ENCODE peak calls at places on chromosome 6, in seven cellular contexts. H, K, R, T, Q, E and A are unnamed samples.

GRCh38 chr6:45955597-45955996 is 60.1 kb downstream of the CLIC5 start:
- DNase-seq in H (no peak), E (no peak), T (no peak), Q (no peak), R (no peak), K (no peak), A (no peak)

GRCh38 chr6:95841560-95841959 is 174.2 kb upstream of the FUT9 start:
- DNase-seq in H (no peak), E (no peak), T (no peak), K (no peak), R (no peak), Q (no peak), A (no peak)

GRCh38 chr6:134230087-134230717 is 87.7 kb downstream of the SGK1 start:
- DNase-seq in T (peak; percentile 55), Q (no peak), K (no peak), H (no peak), R (no peak), E (no peak), A (no peak)

GRCh38 chr6:44223471-44224153 is at the start of gene SLC29A1:
- DNase-seq in T (peak; percentile 89), H (peak; percentile 88), K (peak; percentile 82), R (peak; percentile 84), E (peak; percentile 78), Q (peak; percentile 95), A (peak; percentile 83)

GRCh38 chr6:128452713-128453112 is 67.7 kb downstream of the PTPRK start:
- DNase-seq in Q (no peak), K (no peak), H (no peak), T (no peak), R (no peak), E (no peak), A (no peak)

GRCh38 chr6:38337819-38338465 is 301.8 kb downstream of the BTBD9 start:
- DNase-seq in H (no peak), R (no peak), E (no peak), T (no peak), K (no peak), Q (no peak), A (no peak)

GRCh38 chr6:3398165-3398562 is 58.7 kb downstream of the SLC22A23 start:
- DNase-seq in Q (no peak), K (no peak), T (no peak), E (no peak), H (peak; percentile 65), R (no peak), A (no peak)

GRCh38 chr6:158813032-158813431 is 6.1 kb downstream of the EZR start:
- DNase-seq in T (no peak), Q (no peak), K (no peak), R (no peak), H (peak; percentile 21), E (no peak), A (peak; percentile 31)

GRCh38 chr6:107989166-107990094 is 31.4 kb upstream of the SEC63 start:
- DNase-seq in Q (no peak), K (no peak), T (no peak), H (no peak), E (no peak), R (no peak), A (no peak)

GRCh38 chr6:147204060-147204785 is at the start of gene STXBP5:
- DNase-seq in K (peak; percentile 56), Q (peak; percentile 66), H (peak; percentile 69), T (peak; percentile 67), E (peak; percentile 55), R (peak; percentile 73), A (peak; percentile 61)

GRCh38 chr6:104539173-104539572 is 320.5 kb downstream of the HACE1 start:
- DNase-seq in R (no peak), E (no peak), H (no peak), T (no peak), K (no peak), Q (no peak), A (no peak)

GRCh38 chr6:139852484-139853140 is 478.2 kb upstream of the CITED2 start:
- DNase-seq in Q (no peak), H (no peak), K (no peak), T (no peak), E (no peak), R (no peak), A (no peak)

GRCh38 chr6:105606871-105607421 is 204.1 kb upstream of the PREP start:
- DNase-seq in H (no peak), Q (no peak), R (no peak), T (no peak), K (no peak), E (no peak), A (no peak)

GRCh38 chr6:1535295-1535694 is 74.4 kb upstream of the FOXC1 start:
- DNase-seq in H (no peak), K (peak; percentile 34), E (peak; percentile 51), R (no peak), Q (no peak), T (no peak), A (no peak)

GRCh38 chr6:110575910-110576463 is 99.6 kb upstream of the SLC22A16 start:
- DNase-seq in H (no peak), R (no peak), T (no peak), E (no peak), K (no peak), Q (no peak), A (no peak)

GRCh38 chr6:166365221-166365620 is 17.5 kb downstream of the MPC1 start:
- DNase-seq in T (no peak), E (no peak), H (no peak), Q (no peak), R (no peak), K (no peak), A (peak; percentile 71)

GRCh38 chr6:51025082-51025777 is 206.6 kb downstream of the TFAP2B start:
- DNase-seq in Q (no peak), E (no peak), K (no peak), H (no peak), R (no peak), T (peak; percentile 19), A (no peak)

GRCh38 chr6:104983776-104984175 is 26.9 kb downstream of the LIN28B start:
- DNase-seq in Q (no peak), H (no peak), R (no peak), T (no peak), K (no peak), E (no peak), A (no peak)

GRCh38 chr6:36533321-36533720 is 14.0 kb downstream of the STK38 start:
- DNase-seq in Q (no peak), R (no peak), T (no peak), E (no peak), H (no peak), K (no peak), A (no peak)
- H3K36me3 ChIP-seq in Q (peaks cover 27% of the 10 kb centered on the region), R (no peaks in the 10 kb centered on the region), T (no peaks in the 10 kb centered on the region), E (peaks cover 50% of the 10 kb centered on the region), H (no peaks in the 10 kb centered on the region), K (peaks cover 8% of the 10 kb centered on the region), A (no peaks in the 10 kb centered on the region)

GRCh38 chr6:108995296-108995695 is 99.3 kb downstream of the SESN1 start:
- DNase-seq in E (no peak), Q (no peak), T (no peak), R (no peak), K (no peak), H (no peak), A (no peak)
- H3K36me3 ChIP-seq in E (peaks cover 45% of the 10 kb centered on the region), Q (peaks cover 74% of the 10 kb centered on the region), T (peaks cover 4% of the 10 kb centered on the region), R (no peaks in the 10 kb centered on the region), K (no peaks in the 10 kb centered on the region), H (peaks cover 6% of the 10 kb centered on the region), A (peaks cover 73% of the 10 kb centered on the region)

DNA sequence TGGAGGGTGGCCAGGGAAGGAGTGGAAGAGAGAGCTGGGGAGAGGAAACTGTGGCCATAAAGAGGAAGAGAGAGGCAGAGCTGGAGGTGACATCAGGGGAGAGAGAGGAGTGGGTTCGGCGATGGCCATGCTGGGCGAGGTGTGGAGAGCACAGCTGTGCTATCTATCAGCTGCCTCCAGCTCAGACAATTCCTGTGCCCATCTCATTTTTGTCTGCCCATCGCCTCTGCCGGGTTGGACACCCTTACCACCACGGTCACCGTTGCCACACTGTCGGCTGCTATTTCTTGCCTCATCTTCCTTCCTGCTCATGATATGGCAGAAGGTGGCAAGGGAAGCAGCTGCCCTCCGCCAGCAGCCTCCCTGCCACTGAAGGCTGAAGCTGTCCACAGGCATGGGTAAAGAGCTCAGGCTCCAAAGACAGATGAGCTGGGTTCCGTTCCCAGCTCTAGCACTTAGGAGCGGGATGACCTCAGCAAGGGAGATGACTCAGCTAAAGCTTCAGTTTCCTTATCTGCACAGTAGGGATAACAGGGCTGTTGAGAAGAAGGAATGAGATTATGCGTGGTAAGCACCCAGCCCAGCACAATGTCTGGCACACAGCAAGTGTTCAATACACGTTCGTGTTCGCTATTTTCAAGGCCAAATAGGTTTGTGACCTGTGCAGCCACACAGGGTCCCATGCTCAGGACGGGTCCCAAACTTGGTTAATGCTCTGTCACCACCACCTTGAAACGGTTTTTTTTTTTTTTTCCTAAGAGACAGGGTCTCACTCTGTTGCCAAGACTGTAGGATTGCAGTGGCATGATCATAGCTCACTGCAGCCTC is 21.9 kb upstream of the TAF8 start:
- DNase-seq in T (no peak), K (no peak), E (no peak), R (no peak), H (no peak), Q (no peak), A (peak; percentile 45)
- H3K36me3 ChIP-seq in T (no peaks in the 10 kb centered on the region), K (peaks cover 9% of the 10 kb centered on the region), E (peaks cover 23% of the 10 kb centered on the region), R (no peaks in the 10 kb centered on the region), H (no peaks in the 10 kb centered on the region), Q (no peaks in the 10 kb centered on the region), A (no peaks in the 10 kb centered on the region)

DNA sequence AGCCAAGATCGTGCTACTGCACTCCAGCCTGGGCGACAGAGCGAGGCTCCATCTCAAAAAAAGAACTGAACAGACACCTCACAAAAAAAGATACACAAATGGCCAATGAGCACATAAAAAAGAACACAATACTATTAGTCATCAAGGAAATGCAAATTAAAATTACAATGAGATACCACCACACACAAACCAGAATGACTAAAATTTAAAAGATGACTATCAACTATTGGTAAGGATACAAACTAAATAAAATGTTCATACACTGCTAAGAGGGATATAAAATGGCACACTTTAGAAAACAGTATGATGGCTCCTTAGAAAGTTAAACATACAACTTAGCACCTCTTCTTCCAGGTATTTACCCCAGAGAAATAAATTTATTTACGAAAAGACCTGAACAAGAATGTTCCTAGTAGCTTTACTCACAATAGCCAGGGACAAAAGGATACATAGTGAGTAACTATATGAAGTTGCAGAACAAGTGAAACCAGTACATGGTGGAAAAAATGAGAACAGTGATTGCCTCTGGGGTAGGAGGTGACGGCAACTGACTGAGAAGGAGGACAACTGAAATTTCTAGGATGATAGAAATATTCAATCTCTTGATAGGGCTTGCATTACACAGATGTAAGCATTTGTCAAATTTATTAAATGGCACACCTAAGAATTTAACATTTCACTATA is 53.2 kb downstream of the FAM8A1 start:
- DNase-seq in E (no peak), Q (no peak), R (no peak), H (no peak), K (no peak), T (no peak), A (no peak)
- H3K36me3 ChIP-seq in E (peaks cover 4% of the 10 kb centered on the region), Q (peaks cover 76% of the 10 kb centered on the region), R (peaks cover 11% of the 10 kb centered on the region), H (peaks cover 2% of the 10 kb centered on the region), K (no peaks in the 10 kb centered on the region), T (peaks cover 5% of the 10 kb centered on the region), A (no peaks in the 10 kb centered on the region)

GRCh38 chr6:31888281-31889258 is 8.9 kb downstream of the EHMT2 start:
- DNase-seq in T (no peak), R (no peak), E (peak; percentile 36), Q (peak; percentile 83), H (peak; percentile 59), K (peak; percentile 69), A (peak; percentile 54)
- H3K36me3 ChIP-seq in T (no peaks in the 10 kb centered on the region), R (peaks cover 36% of the 10 kb centered on the region), E (peaks cover 67% of the 10 kb centered on the region), Q (peaks cover 38% of the 10 kb centered on the region), H (peaks cover 4% of the 10 kb centered on the region), K (peaks cover 14% of the 10 kb centered on the region), A (no peaks in the 10 kb centered on the region)

GRCh38 chr6:170221753-170222400 is 69.0 kb downstream of the DLL1 start:
- DNase-seq in K (peak; percentile 10), Q (peak; percentile 23), R (no peak), H (peak; percentile 42), T (no peak), E (no peak), A (no peak)
- H3K36me3 ChIP-seq in K (no peaks in the 10 kb centered on the region), Q (no peaks in the 10 kb centered on the region), R (no peaks in the 10 kb centered on the region), H (no peaks in the 10 kb centered on the region), T (no peaks in the 10 kb centered on the region), E (no peaks in the 10 kb centered on the region), A (no peaks in the 10 kb centered on the region)